ENCODE peak calls at places on chromosome 2, in five cellular contexts. D is activated T-cell treated with anti-CD3 and anti-CD28 coated beads for 1 hour; S is AG08395; T is naive thymus-derived CD4-positive, alpha-beta T cell; E is stimulated activated CD4-positive, alpha-beta T cell treated with anti-CD3 and anti-CD28 coated beads, Interleukin-1b, Interleukin-23, amount 100 ng/mL, for 48 hours. J is an unnamed sample.

GRCh38 chr2:47043142-47043890 is 111.8 kb downstream of the STPG4 start:
- DNase-seq in D (no peak), S (peak; percentile 95), T (no peak), E (no peak), J (peak; percentile 78)

GRCh38 chr2:134367915-134368911 is 114.3 kb downstream of the MGAT5 start:
- DNase-seq in D (no peak), S (no peak), T (peak; percentile 4), E (no peak), J (peak; percentile 32)

GRCh38 chr2:220043993-220044335 is 416.5 kb downstream of the SLC4A3 start:
- DNase-seq in D (no peak), S (no peak), T (no peak), E (no peak), J (peak; percentile 18)

GRCh38 chr2:179837408-179837807 is 24.0 kb downstream of the ZNF385B start:
- DNase-seq in D (no peak), S (peak; percentile 36), T (no peak), E (no peak), J (no peak)

GRCh38 chr2:99819766-99820165 is 322.6 kb downstream of the AFF3 start:
- DNase-seq in D (no peak), S (no peak), T (no peak), E (no peak), J (no peak)

GRCh38 chr2:232529806-232530547 is 4.0 kb downstream of the CHRND start:
- DNase-seq in D (no peak), S (no peak), T (no peak), E (no peak), J (no peak)

GRCh38 chr2:100703213-100703612 is 116.7 kb upstream of the NPAS2 start:
- DNase-seq in D (no peak), S (peak; percentile 25), T (no peak), E (no peak), J (no peak)

GRCh38 chr2:217835931-217836881 is 166.6 kb downstream of the TNS1 start:
- DNase-seq in D (no peak), S (peak; percentile 88), T (no peak), E (no peak), J (no peak)

J was measured in NCI-H2171.